ENCODE peak calls at places on chromosome 12, in nine cellular contexts. C, X, J, N, T, M, U, Q and K are unnamed samples.

GRCh38 chr12:46915082-46915481 is 89.3 kb upstream of the SLC38A4 start:
- DNase-seq in C (no peak), X (peak; percentile 46), J (peak; percentile 36), N (peak; percentile 93), T (peak; percentile 96), M (no peak), U (no peak), Q (no peak), K (no peak)

GRCh38 chr12:75814856-75815754 is 216.5 kb downstream of the PHLDA1 start:
- DNase-seq in C (no peak), X (no peak), J (peak; percentile 56), N (peak; percentile 97), T (no peak), M (no peak), U (no peak), Q (no peak), K (peak; percentile 80)

GRCh38 chr12:20426191-20426590 is 57.9 kb downstream of the PDE3A start:
- DNase-seq in C (no peak), X (no peak), J (peak; percentile 63), N (no peak), T (peak; percentile 64), M (no peak), U (no peak), Q (no peak), K (no peak)

GRCh38 chr12:107134558-107134957 is 41.2 kb upstream of the CRY1 start:
- DNase-seq in C (peak; percentile 40), X (no peak), J (no peak), N (no peak), T (no peak), M (no peak), U (no peak), Q (no peak), K (no peak)

GRCh38 chr12:53252349-53252916 is 15.7 kb upstream of the ESPL1 start:
- DNase-seq in C (no peak), X (peak; percentile 60), J (no peak), N (peak; percentile 24), T (no peak), M (no peak), U (no peak), Q (peak; percentile 70), K (peak; percentile 62)

GRCh38 chr12:87815738-87816137 is 213.5 kb downstream of the C12orf50 start:
- DNase-seq in C (no peak), X (no peak), J (no peak), N (no peak), T (no peak), M (no peak), U (no peak), Q (no peak), K (no peak)

GRCh38 chr12:117582135-117582784 is 220.8 kb upstream of the NOS1 start:
- DNase-seq in C (no peak), X (peak; percentile 77), J (no peak), N (no peak), T (no peak), M (no peak), U (no peak), Q (no peak), K (no peak)

GRCh38 chr12:51827925-51828818 is 20.3 kb downstream of the FIGNL2 start:
- DNase-seq in C (no peak), X (peak; percentile 41), J (no peak), N (peak; percentile 87), T (no peak), M (no peak), U (no peak), Q (no peak), K (peak; percentile 36)

GRCh38 chr12:132600048-132601032 is 10.0 kb downstream of the LRCOL1 start:
- DNase-seq in C (peak; percentile 89), X (peak; percentile 51), J (peak; percentile 57), N (peak; percentile 66), T (no peak), M (no peak), U (peak; percentile 86), Q (peak; percentile 85), K (peak; percentile 52)

GRCh38 chr12:122849352-122850047 is 14.2 kb downstream of the HIP1R start:
- DNase-seq in C (no peak), X (no peak), J (no peak), N (no peak), T (no peak), M (no peak), U (peak; percentile 72), Q (no peak), K (no peak)

GRCh38 chr12:55019784-55020183 is at the start of gene NEUROD4:
- DNase-seq in C (peak; percentile 96), X (no peak), J (no peak), N (peak; percentile 70), T (no peak), M (no peak), U (no peak), Q (peak; percentile 61), K (peak; percentile 49)

GRCh38 chr12:50103767-50104321 is at the start of gene GPD1:
- DNase-seq in C (peak; percentile 68), X (peak; percentile 66), J (peak; percentile 62), N (peak; percentile 53), T (peak; percentile 93), M (no peak), U (no peak), Q (peak; percentile 90), K (peak; percentile 69)

GRCh38 chr12:47801170-47801903 is 18.4 kb downstream of the HDAC7 start:
- DNase-seq in C (peak; percentile 33), X (no peak), J (no peak), N (no peak), T (no peak), M (no peak), U (peak; percentile 88), Q (peak; percentile 85), K (no peak)

GRCh38 chr12:52203126-52203921 is 11.5 kb upstream of the KRT80 start:
- DNase-seq in C (peak; percentile 31), X (peak; percentile 97), J (peak; percentile 69), N (peak; percentile 88), T (peak; percentile 37), M (no peak), U (peak; percentile 78), Q (peak; percentile 84), K (no peak)

GRCh38 chr12:27967551-27968054 is 4.9 kb downstream of the PTHLH start:
- DNase-seq in C (no peak), X (no peak), J (no peak), N (peak; percentile 36), T (no peak), M (no peak), U (no peak), Q (no peak), K (no peak)

GRCh38 chr12:100851637-100852036 is 57.1 kb downstream of the ANO4 start:
- DNase-seq in C (no peak), X (no peak), J (no peak), N (no peak), T (no peak), M (no peak), U (no peak), Q (no peak), K (no peak)

DNA sequence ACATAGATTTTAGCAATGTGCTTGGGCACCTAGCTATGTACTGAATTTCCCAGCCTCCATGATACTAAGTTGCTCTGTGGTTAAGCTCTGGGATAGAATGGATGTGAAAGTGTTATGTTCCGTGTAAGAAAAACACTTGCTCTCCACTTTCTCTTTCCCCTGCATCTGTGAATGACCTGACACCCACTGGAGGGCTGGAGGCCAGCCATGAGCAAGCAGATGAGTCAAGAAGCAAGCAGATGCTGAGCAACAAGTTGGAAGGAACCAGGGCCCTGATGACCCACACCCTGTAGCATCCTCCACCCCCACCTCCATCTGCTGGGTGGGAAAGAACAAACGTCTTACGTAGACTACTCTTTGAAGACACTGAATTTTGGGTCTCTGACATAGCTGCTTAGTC is 56.6 kb downstream of the EID3 start:
- DNase-seq in C (no peak), X (no peak), J (no peak), N (peak; percentile 50), T (no peak), M (no peak), U (no peak), Q (no peak), K (no peak)
- TF ChIP-seq CTCF in C (no peak), X (no peak), J (no peak), N (no peak), T (no peak), M (no peak), U (no peak), Q (no peak), K (no peak)

DNA sequence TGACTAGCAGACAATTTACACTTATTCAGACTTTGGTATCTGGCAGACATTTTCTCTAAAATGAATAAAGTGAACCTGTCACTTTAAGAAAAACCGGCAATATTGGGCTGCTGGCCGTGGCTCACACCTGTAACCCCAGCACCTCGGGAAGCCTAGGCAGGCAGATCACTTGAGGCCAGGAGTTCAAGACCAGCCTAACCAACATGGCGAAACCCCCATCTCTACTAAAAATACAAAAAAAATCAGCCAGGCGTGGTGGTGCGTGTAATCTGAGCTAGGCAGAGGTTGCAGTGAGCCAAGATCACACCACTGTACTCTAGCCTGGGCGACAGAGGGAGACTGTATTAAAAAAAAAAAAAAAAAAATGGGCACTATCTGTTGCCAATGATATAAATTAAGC is 11.5 kb downstream of the DUSP16 start:
- DNase-seq in C (no peak), X (no peak), J (no peak), N (no peak), T (no peak), M (no peak), U (no peak), Q (no peak), K (no peak)
- H3K27ac ChIP-seq in C (no peak overlapping the region), X (no peak overlapping the region), J (no peak overlapping the region), N (no peak overlapping the region), T (no peak overlapping the region), M (no peak overlapping the region), U (no peak overlapping the region), Q (no peak overlapping the region), K (no peak overlapping the region)

GRCh38 chr12:99055294-99055693 is 410.2 kb downstream of the APAF1 start:
- DNase-seq in C (no peak), X (no peak), J (no peak), N (no peak), T (no peak), M (no peak), U (no peak), Q (no peak), K (no peak)

GRCh38 chr12:99057670-99058069 is 412.6 kb downstream of the APAF1 start:
- DNase-seq in C (no peak), X (no peak), J (no peak), N (no peak), T (no peak), M (no peak), U (no peak), Q (no peak), K (no peak)

GRCh38 chr12:99063182-99063581 is 418.1 kb downstream of the APAF1 start:
- DNase-seq in C (no peak), X (no peak), J (no peak), N (no peak), T (peak; percentile 31), M (no peak), U (no peak), Q (no peak), K (no peak)

GRCh38 chr12:99056186-99056585 is 411.1 kb downstream of the APAF1 start:
- DNase-seq in C (no peak), X (no peak), J (no peak), N (no peak), T (no peak), M (no peak), U (no peak), Q (no peak), K (no peak)

GRCh38 chr12:99059824-99060526 is 414.9 kb downstream of the APAF1 start:
- DNase-seq in C (peak; percentile 44), X (no peak), J (no peak), N (peak; percentile 39), T (peak; percentile 48), M (no peak), U (no peak), Q (no peak), K (no peak)
- TF ChIP-seq CTCF in C (no peak), X (no peak), J (no peak), N (no peak), T (no peak), M (no peak), U (no peak), Q (no peak), K (no peak)

GRCh38 chr12:97425802-97426484 is 36.7 kb upstream of the RMST start:
- DNase-seq in C (no peak), X (no peak), J (no peak), N (no peak), T (no peak), M (no peak), U (no peak), Q (no peak), K (no peak)
- H3K27ac ChIP-seq in C (no peak overlapping the region), X (no peak overlapping the region), J (no peak overlapping the region), N (no peak overlapping the region), T (no peak overlapping the region), M (no peak overlapping the region), U (no peak overlapping the region), Q (no peak overlapping the region), K (no peak overlapping the region)